ENCODE peak calls at places on chromosomes 2 and 18, in ten cellular contexts. A, I, Y, U, D, P, S, H, C and Z are unnamed samples. For H3K4me1 and H3K27me3, the result is how much of the 10 kb centered on the place peaks cover.

GRCh38 chr2:119431155-119431975 is at the start of gene TMEM37:
- DNase-seq in A (peak), I (peak), Y (peak), U (peak), D (no peak), P (peak), S (peak), H (peak), C (no peak), Z (no peak)

GRCh38 chr2:159124441-159124911 is 156.0 kb downstream of the TANC1 start:
- DNase-seq in A (peak), I (peak), Y (no peak), U (no peak), D (peak), P (no peak), S (peak), H (no peak), C (no peak), Z (no peak)

GRCh38 chr2:240946046-240946445 is 39.9 kb downstream of the CROCC2 start:
- DNase-seq in A (no peak), I (no peak), Y (no peak), U (no peak), D (no peak), P (no peak), S (peak), H (no peak), C (no peak), Z (no peak)

GRCh38 chr2:154697422-154698237 is 865 bp upstream of the KCNJ3 start:
- DNase-seq in A (no peak), I (peak), Y (peak), U (no peak), D (no peak), P (no peak), S (peak), H (peak), C (no peak), Z (no peak)

GRCh38 chr18:30927042-30927441 is 115.5 kb downstream of the DSC3 start:
- DNase-seq in A (no peak), I (no peak), Y (no peak), U (no peak), D (no peak), P (no peak), S (no peak), H (no peak), C (no peak), Z (no peak)

GRCh38 chr18:59057969-59058368 is 81.7 kb upstream of the SEC11C start:
- DNase-seq in A (no peak), I (peak), Y (no peak), U (no peak), D (no peak), P (no peak), S (no peak), H (no peak), C (no peak), Z (no peak)

GRCh38 chr2:158953926-158954763 is 14.3 kb upstream of the TANC1 start:
- DNase-seq in A (no peak), I (peak), Y (peak), U (peak), D (no peak), P (peak), S (peak), H (no peak), C (no peak), Z (no peak)

GRCh38 chr2:104855174-104856085 is 1.5 kb downstream of the POU3F3 start:
- DNase-seq in A (no peak), I (no peak), Y (no peak), U (no peak), D (no peak), P (peak), S (no peak), H (peak), C (no peak), Z (no peak)

GRCh38 chr2:211837706-211838105 is 700.9 kb downstream of the ERBB4 start:
- DNase-seq in A (no peak), I (no peak), Y (no peak), U (no peak), D (no peak), P (no peak), S (no peak), H (no peak), C (no peak), Z (no peak)

GRCh38 chr2:123566291-123566946 is 458.7 kb upstream of the CNTNAP5 start:
- DNase-seq in A (no peak), I (no peak), Y (no peak), U (no peak), D (no peak), P (no peak), S (no peak), H (peak), C (no peak), Z (no peak)

GRCh38 chr2:19623488-19623887 is 265.1 kb upstream of the OSR1 start:
- DNase-seq in A (no peak), I (peak), Y (no peak), U (no peak), D (no peak), P (no peak), S (no peak), H (no peak), C (no peak), Z (no peak)

GRCh38 chr2:22904126-22904684 is 480.8 kb upstream of the KLHL29 start:
- DNase-seq in A (no peak), I (peak), Y (peak), U (peak), D (peak), P (peak), S (peak), H (peak), C (no peak), Z (no peak)

GRCh38 chr2:134261398-134262131 is 7.7 kb downstream of the MGAT5 start:
- DNase-seq in A (no peak), I (peak), Y (no peak), U (no peak), D (no peak), P (no peak), S (no peak), H (peak), C (no peak), Z (no peak)

GRCh38 chr2:55137024-55137958 is 87.0 kb upstream of the RTN4 start:
- DNase-seq in A (no peak), I (no peak), Y (peak), U (no peak), D (no peak), P (peak), S (no peak), H (peak), C (no peak), Z (no peak)

GRCh38 chr2:238247002-238247822 is 7.4 kb upstream of the HES6 start:
- DNase-seq in A (no peak), I (no peak), Y (peak), U (no peak), D (no peak), P (peak), S (peak), H (no peak), C (no peak), Z (no peak)

GRCh38 chr2:36461039-36461681 is 105.6 kb downstream of the CRIM1 start:
- DNase-seq in A (no peak), I (peak), Y (no peak), U (no peak), D (peak), P (no peak), S (no peak), H (peak), C (no peak), Z (peak)

GRCh38 chr18:34787931-34788532 is 77.9 kb downstream of the DTNA start:
- DNase-seq in A (peak), I (peak), Y (no peak), U (peak), D (no peak), P (peak), S (no peak), H (peak), C (no peak), Z (peak)

GRCh38 chr2:19786408-19787058 is 115.2 kb downstream of the TTC32 start:
- DNase-seq in A (no peak), I (peak), Y (no peak), U (no peak), D (no peak), P (no peak), S (no peak), H (no peak), C (no peak), Z (no peak)

GRCh38 chr18:51668632-51669031 is 471.2 kb upstream of the MEX3C start:
- DNase-seq in A (no peak), I (no peak), Y (no peak), U (no peak), D (no peak), P (no peak), S (no peak), H (peak), C (no peak), Z (no peak)

GRCh38 chr2:211093743-211094303 is 537.4 kb downstream of the CPS1 start:
- DNase-seq in A (no peak), I (no peak), Y (no peak), U (no peak), D (no peak), P (no peak), S (no peak), H (no peak), C (no peak), Z (no peak)

GRCh38 chr2:1818404-1818803 is 74.1 kb upstream of the PXDN start:
- DNase-seq in A (no peak), I (no peak), Y (no peak), U (no peak), D (no peak), P (no peak), S (no peak), H (no peak), C (no peak), Z (no peak)

GRCh38 chr2:175630319-175631246 is 371.5 kb downstream of the LNPK start:
- DNase-seq in A (no peak), I (no peak), Y (peak), U (no peak), D (no peak), P (no peak), S (no peak), H (no peak), C (no peak), Z (no peak)

GRCh38 chr2:157470321-157470720 is 26.4 kb upstream of the CYTIP start:
- DNase-seq in A (no peak), I (no peak), Y (no peak), U (no peak), D (no peak), P (no peak), S (no peak), H (no peak), C (no peak), Z (no peak)

GRCh38 chr2:187826023-187826422 is 271.8 kb upstream of the TFPI start:
- DNase-seq in A (no peak), I (peak), Y (no peak), U (no peak), D (no peak), P (no peak), S (no peak), H (no peak), C (no peak), Z (no peak)

GRCh38 chr2:140442319-140442718 is 1662.1 kb upstream of the NXPH2 start:
- DNase-seq in A (no peak), I (peak), Y (no peak), U (no peak), D (no peak), P (no peak), S (no peak), H (no peak), C (no peak), Z (no peak)

GRCh38 chr2:40129725-40130124 is 322.2 kb downstream of the SLC8A1 start:
- DNase-seq in A (no peak), I (no peak), Y (no peak), U (peak), D (no peak), P (no peak), S (no peak), H (no peak), C (no peak), Z (no peak)

GRCh38 chr18:67072789-67073188 is 443.7 kb downstream of the DSEL start:
- DNase-seq in A (no peak), I (no peak), Y (peak), U (no peak), D (no peak), P (no peak), S (no peak), H (no peak), C (no peak), Z (no peak)

GRCh38 chr2:116809074-116809473 is 1005.4 kb upstream of the DDX18 start:
- DNase-seq in A (no peak), I (no peak), Y (no peak), U (no peak), D (no peak), P (no peak), S (no peak), H (no peak), C (no peak), Z (no peak)

GRCh38 chr18:27276479-27276878 is 91.4 kb upstream of the CHST9 start:
- DNase-seq in A (no peak), I (no peak), Y (no peak), U (no peak), D (no peak), P (no peak), S (no peak), H (no peak), C (no peak), Z (no peak)

GRCh38 chr2:20657522-20658235 is 6.8 kb upstream of the HS1BP3 start:
- DNase-seq in A (no peak), I (no peak), Y (peak), U (no peak), D (no peak), P (no peak), S (peak), H (no peak), C (no peak), Z (no peak)

GRCh38 chr2:105361132-105361889 is 24.0 kb downstream of the C2orf49 start:
- DNase-seq in A (peak), I (no peak), Y (no peak), U (no peak), D (no peak), P (no peak), S (no peak), H (no peak), C (no peak), Z (no peak)

GRCh38 chr18:48545690-48546365 is 7.0 kb downstream of the CTIF start:
- DNase-seq in A (no peak), I (peak), Y (peak), U (peak), D (no peak), P (peak), S (no peak), H (peak), C (no peak), Z (no peak)
- H3K4me1 ChIP-seq in A (under half), I (under half), Y (under half), U (half or more), D (under half), P (under half), S (under half), H (under half), C (under half), Z (under half)

DNA sequence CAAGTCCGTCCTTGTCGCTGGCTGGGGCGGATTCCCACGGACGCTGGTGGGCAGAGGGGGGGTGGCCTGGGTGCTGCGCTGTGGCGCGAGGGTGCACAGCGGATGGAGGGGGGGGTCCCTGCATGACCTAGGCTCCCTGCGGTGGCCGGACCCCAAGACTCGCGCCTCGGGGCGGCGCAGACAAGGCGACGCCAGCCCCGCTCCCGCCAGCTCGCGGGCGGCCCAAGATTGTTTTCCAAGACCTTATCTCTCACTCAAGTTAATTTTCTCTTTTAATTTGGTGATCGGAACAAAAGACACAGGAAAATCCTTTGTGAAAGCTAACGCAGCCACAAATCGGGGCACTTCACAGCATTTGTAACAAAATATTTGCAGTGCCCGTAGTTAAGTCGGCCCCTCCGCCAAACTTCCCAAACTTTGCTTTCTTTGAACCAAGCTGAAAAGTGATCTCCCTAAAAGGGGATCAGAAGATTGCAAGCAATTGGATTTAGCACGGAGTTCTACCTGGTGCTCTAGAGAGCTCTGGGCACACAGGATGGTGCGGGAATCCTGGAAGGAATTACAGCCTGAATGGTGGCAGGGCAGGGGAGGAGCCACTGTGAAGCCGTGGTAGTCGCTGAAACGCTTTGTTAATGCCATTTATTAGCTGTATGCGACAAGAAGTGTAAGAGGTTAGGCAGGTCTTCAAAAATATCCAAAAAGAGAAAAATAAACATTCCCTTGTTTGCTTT is 4.8 kb upstream of the ID2 start:
- DNase-seq in A (no peak), I (no peak), Y (no peak), U (peak), D (no peak), P (no peak), S (no peak), H (peak), C (no peak), Z (no peak)
- H3K4me3 ChIP-seq in A (no peak), I (peak), Y (peak), U (peak), D (peak), P (no peak), S (peak), H (peak), C (peak), Z (no peak)

DNA sequence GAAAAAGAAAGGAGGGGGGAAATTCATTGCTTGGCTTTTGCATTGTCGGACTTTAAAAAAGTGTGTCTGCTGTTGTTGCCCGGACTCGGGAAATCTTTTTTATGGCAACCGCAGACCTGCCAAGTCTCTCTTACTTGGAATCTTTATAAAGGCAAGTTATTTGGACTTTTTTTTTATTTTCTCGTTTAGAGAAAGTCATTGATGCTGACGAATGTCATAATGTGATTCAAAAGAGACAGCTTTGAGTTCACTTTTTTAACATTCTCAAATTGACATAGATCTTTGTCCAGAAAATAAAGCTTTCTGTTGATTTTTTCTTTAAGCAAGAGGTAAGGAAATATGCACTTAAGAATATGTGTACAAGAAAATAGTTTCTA is 651 bp upstream of the ZNF521 start:
- DNase-seq in A (no peak), I (no peak), Y (no peak), U (no peak), D (no peak), P (no peak), S (no peak), H (no peak), C (no peak), Z (no peak)
- H3K27me3 ChIP-seq in A (under half), I (under half), Y (under half), U (under half), D (under half), P (under half), S (under half), H (half or more), C (under half), Z (under half)

DNA sequence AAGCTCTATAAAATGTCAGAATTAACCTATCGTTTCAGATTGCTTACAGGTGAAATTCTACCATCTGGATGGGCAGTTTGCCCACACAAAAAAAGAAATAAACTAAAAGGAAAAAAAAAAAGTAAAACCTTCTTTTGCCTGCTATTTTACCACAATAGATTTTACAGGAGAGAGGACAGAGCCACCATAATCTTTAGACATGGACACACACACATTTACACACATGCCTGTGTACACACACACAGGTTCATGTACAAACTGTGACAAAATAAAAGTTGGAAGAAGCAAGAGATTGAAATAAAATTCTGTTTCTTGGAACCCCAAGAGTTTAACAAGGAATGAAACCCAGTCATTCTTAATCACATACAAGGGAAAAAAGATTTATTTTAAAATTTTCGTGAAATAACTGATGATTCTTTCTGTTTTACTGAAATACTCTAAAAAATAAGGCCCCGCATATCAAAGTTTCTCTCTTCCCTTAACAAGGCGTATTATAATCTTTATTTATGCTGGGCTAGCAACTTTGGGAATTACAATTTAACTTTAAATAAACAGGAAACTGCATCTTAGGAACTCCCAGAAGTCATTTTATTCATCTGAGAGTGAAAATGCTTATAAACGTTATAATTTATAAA is 166.9 kb downstream of the TCF4 start:
- DNase-seq in A (no peak), I (no peak), Y (no peak), U (no peak), D (no peak), P (no peak), S (no peak), H (no peak), C (no peak), Z (no peak)
- H3K4me1 ChIP-seq in A (under half), I (under half), Y (under half), U (half or more), D (under half), P (under half), S (under half), H (half or more), C (under half), Z (under half)

GRCh38 chr2:96839288-96839874 is 4.4 kb downstream of the ANKRD23 start:
- DNase-seq in A (peak), I (peak), Y (no peak), U (no peak), D (no peak), P (peak), S (peak), H (no peak), C (peak), Z (peak)
- H3K4me3 ChIP-seq in A (peak), I (no peak), Y (no peak), U (peak), D (no peak), P (no peak), S (peak), H (no peak), C (no peak), Z (no peak)

DNA sequence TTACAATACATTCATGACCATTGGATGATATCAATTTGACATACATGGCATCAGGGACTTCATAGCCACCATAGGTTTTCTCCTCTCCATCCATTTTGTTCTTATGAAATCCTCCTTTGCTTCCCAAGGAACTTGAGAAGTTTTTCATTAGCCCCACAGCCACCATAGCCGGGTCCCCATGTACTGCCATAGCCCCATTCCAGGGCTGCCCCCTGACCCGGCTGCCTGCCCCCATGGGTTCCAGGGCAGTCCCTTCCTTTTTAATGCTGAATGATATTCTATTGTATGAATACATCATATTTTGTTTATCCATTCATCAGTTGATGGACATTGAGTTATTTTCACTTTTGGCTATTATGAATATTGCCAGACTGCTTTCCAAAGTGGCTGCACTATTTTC is 20.4 kb downstream of the ATP6V1B1 start:
- DNase-seq in A (no peak), I (no peak), Y (no peak), U (no peak), D (no peak), P (peak), S (no peak), H (no peak), C (no peak), Z (no peak)
- H3K27me3 ChIP-seq in A (under half), I (half or more), Y (under half), U (under half), D (under half), P (under half), S (under half), H (half or more), C (half or more), Z (under half)

DNA sequence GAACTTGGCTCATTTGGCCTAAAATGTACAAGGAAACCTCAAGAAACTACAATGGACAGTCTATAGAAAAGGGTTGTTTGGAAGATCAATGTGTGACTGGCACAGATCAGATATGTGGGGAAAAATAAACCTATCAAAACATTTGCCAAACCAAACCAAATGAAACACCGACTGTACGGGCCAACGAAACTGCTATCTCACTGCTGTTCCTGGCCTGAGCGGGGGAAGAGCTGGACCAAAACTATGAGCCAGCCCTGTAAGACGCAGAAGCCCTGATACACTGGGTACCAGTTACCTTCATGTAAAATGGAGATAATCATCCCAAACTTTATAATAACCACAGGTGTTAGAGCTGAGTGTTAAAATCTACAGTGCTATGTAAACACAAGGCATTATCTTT is 11.7 kb downstream of the CDC42EP3 start:
- DNase-seq in A (no peak), I (no peak), Y (no peak), U (no peak), D (no peak), P (no peak), S (no peak), H (no peak), C (no peak), Z (no peak)
- H3K4me1 ChIP-seq in A (half or more), I (half or more), Y (under half), U (half or more), D (under half), P (under half), S (under half), H (under half), C (under half), Z (half or more)